ENCODE peak calls at places on chromosome 19, in four cellular contexts. U is WTC11, Y is lung, D is fibroblast of lung. K is an unnamed sample.

GRCh38 chr19:39795001-39795400 is 16.3 kb downstream of the LEUTX start:
- DNase-seq in U (no peak), Y (no peak), D (no peak), K (no peak)

GRCh38 chr19:16506961-16507360 is 10.8 kb downstream of the C19orf44 start:
- DNase-seq in U (no peak), Y (no peak), D (no peak), K (no peak)

GRCh38 chr19:10095948-10096614 is 6.4 kb downstream of the ANGPTL6 start:
- DNase-seq in U (peak), Y (peak), D (peak), K (peak)

GRCh38 chr19:14149509-14149994 is 13.2 kb upstream of the ASF1B start:
- DNase-seq in U (no peak), Y (peak), D (peak), K (no peak)

GRCh38 chr19:3835055-3835435 is 33.8 kb downstream of the ZFR2 start:
- DNase-seq in U (no peak), Y (no peak), D (no peak), K (no peak)

GRCh38 chr19:30492581-30492980 is 120.4 kb downstream of the ZNF536 start:
- DNase-seq in U (no peak), Y (no peak), D (no peak), K (no peak)

GRCh38 chr19:14686411-14686810 is 3.4 kb upstream of the ZNF333 start:
- DNase-seq in U (peak), Y (no peak), D (no peak), K (peak)

GRCh38 chr19:306151-306900 is 15.1 kb upstream of the PLPP2 start:
- DNase-seq in U (no peak), Y (no peak), D (no peak), K (no peak)

GRCh38 chr19:38452430-38453366 is 19.2 kb downstream of the RYR1 start:
- DNase-seq in U (peak), Y (no peak), D (no peak), K (peak)

K was measured in MCF 10A.